ENCODE peak calls at places on chromosomes 7 and 10, in five cellular contexts. One of them, this sample, is unnamed. For H3K36me3, the result is how much of the 10 kb centered on the place peaks cover.

GRCh38 chr7:100061518-100062193 is 12.1 kb downstream of the ZSCAN21 start:
- DNase-seq in lower lobe of right lung: no peak
- DNase-seq in hepatocyte: no peak
- DNase-seq in mammary epithelial cell: no peak
- DNase-seq in SJCRH30: no peak
- DNase-seq in this sample: no peak

GRCh38 chr10:132480356-132480755 is 57.2 kb upstream of the INPP5A start:
- DNase-seq in lower lobe of right lung: no peak
- DNase-seq in hepatocyte: no peak
- DNase-seq in mammary epithelial cell: no peak
- DNase-seq in SJCRH30: no peak
- DNase-seq in this sample: no peak

GRCh38 chr7:107659666-107660065 is 962 bp upstream of the SLC26A4 start:
- DNase-seq in lower lobe of right lung: no peak
- DNase-seq in hepatocyte: no peak
- DNase-seq in mammary epithelial cell: peak
- DNase-seq in SJCRH30: no peak
- DNase-seq in this sample: no peak

GRCh38 chr7:115038158-115038557 is 116.3 kb downstream of the MDFIC start:
- DNase-seq in lower lobe of right lung: no peak
- DNase-seq in hepatocyte: no peak
- DNase-seq in mammary epithelial cell: no peak
- DNase-seq in SJCRH30: peak
- DNase-seq in this sample: no peak

GRCh38 chr10:72948762-72949161 is 5.8 kb downstream of the PLA2G12B start:
- DNase-seq in lower lobe of right lung: no peak
- DNase-seq in hepatocyte: no peak
- DNase-seq in mammary epithelial cell: no peak
- DNase-seq in SJCRH30: no peak
- DNase-seq in this sample: no peak

GRCh38 chr10:13839430-13839986 is 252.7 kb downstream of the PRPF18 start:
- DNase-seq in lower lobe of right lung: no peak
- DNase-seq in hepatocyte: peak
- DNase-seq in mammary epithelial cell: peak
- DNase-seq in SJCRH30: no peak
- DNase-seq in this sample: no peak

GRCh38 chr7:2231992-2232765 is 566 bp downstream of the MAD1L1 start:
- DNase-seq in lower lobe of right lung: no peak
- DNase-seq in hepatocyte: peak
- DNase-seq in mammary epithelial cell: peak
- DNase-seq in SJCRH30: peak
- DNase-seq in this sample: peak

GRCh38 chr7:34211003-34211402 is 305.7 kb downstream of the BMPER start:
- DNase-seq in lower lobe of right lung: no peak
- DNase-seq in hepatocyte: peak
- DNase-seq in mammary epithelial cell: no peak
- DNase-seq in SJCRH30: no peak
- DNase-seq in this sample: no peak

GRCh38 chr10:115092555-115093285 is 445 bp upstream of the ATRNL1 start:
- DNase-seq in lower lobe of right lung: no peak
- DNase-seq in hepatocyte: peak
- DNase-seq in mammary epithelial cell: peak
- DNase-seq in SJCRH30: peak
- DNase-seq in this sample: peak

DNA sequence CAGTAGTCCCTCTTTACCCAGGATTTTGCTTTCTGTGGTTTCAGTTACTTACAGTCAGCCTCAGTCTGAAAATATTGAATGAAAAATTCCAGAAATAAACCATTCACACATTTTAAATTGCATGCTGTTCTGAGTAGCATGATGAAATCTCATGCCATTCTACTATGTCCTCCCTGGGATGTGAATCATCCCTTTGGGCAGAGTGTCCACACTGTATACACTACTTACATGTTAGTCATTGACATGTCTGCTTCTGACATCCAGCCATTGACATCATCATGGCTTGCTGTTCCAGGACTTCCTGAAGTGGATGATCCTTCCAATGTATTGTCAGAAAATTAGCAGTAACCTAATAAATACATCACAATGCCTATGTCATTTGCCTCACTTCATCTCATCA is 34.6 kb upstream of the MALRD1 start:
- DNase-seq in lower lobe of right lung: no peak
- DNase-seq in hepatocyte: no peak
- DNase-seq in mammary epithelial cell: peak
- DNase-seq in SJCRH30: no peak
- DNase-seq in this sample: no peak
- H3K36me3 ChIP-seq in lower lobe of right lung: under half
- H3K36me3 ChIP-seq in hepatocyte: under half
- H3K36me3 ChIP-seq in mammary epithelial cell: under half
- H3K36me3 ChIP-seq in SJCRH30: under half
- H3K36me3 ChIP-seq in this sample: under half

GRCh38 chr7:73699370-73700069 is 16.1 kb downstream of the BUD23 start:
- DNase-seq in lower lobe of right lung: no peak
- DNase-seq in hepatocyte: peak
- DNase-seq in mammary epithelial cell: no peak
- DNase-seq in SJCRH30: no peak
- DNase-seq in this sample: no peak

GRCh38 chr7:73701357-73701995 is 18.0 kb downstream of the STX1A start:
- DNase-seq in lower lobe of right lung: no peak
- DNase-seq in hepatocyte: peak
- DNase-seq in mammary epithelial cell: no peak
- DNase-seq in SJCRH30: peak
- DNase-seq in this sample: peak

GRCh38 chr7:73700581-73701134 is 17.3 kb downstream of the BUD23 start:
- DNase-seq in lower lobe of right lung: no peak
- DNase-seq in hepatocyte: no peak
- DNase-seq in mammary epithelial cell: no peak
- DNase-seq in SJCRH30: no peak
- DNase-seq in this sample: no peak

GRCh38 chr7:73698410-73698809 is 15.0 kb downstream of the BUD23 start:
- DNase-seq in lower lobe of right lung: no peak
- DNase-seq in hepatocyte: no peak
- DNase-seq in mammary epithelial cell: no peak
- DNase-seq in SJCRH30: no peak
- DNase-seq in this sample: no peak

GRCh38 chr7:73700070-73700423 is 16.6 kb downstream of the BUD23 start:
- DNase-seq in lower lobe of right lung: no peak
- DNase-seq in hepatocyte: peak
- DNase-seq in mammary epithelial cell: no peak
- DNase-seq in SJCRH30: no peak
- DNase-seq in this sample: no peak
- H3K36me3 ChIP-seq in lower lobe of right lung: under half
- H3K36me3 ChIP-seq in hepatocyte: under half
- H3K36me3 ChIP-seq in mammary epithelial cell: under half
- H3K36me3 ChIP-seq in SJCRH30: under half
- H3K36me3 ChIP-seq in this sample: under half

GRCh38 chr10:32033171-32033570 is 23.1 kb downstream of the KIF5B start:
- DNase-seq in lower lobe of right lung: no peak
- DNase-seq in hepatocyte: no peak
- DNase-seq in mammary epithelial cell: no peak
- DNase-seq in SJCRH30: no peak
- DNase-seq in this sample: no peak

GRCh38 chr10:32023264-32023663 is 33.0 kb downstream of the KIF5B start:
- DNase-seq in lower lobe of right lung: no peak
- DNase-seq in hepatocyte: no peak
- DNase-seq in mammary epithelial cell: no peak
- DNase-seq in SJCRH30: no peak
- DNase-seq in this sample: no peak

GRCh38 chr10:32031920-32032319 is 24.3 kb downstream of the KIF5B start:
- DNase-seq in lower lobe of right lung: no peak
- DNase-seq in hepatocyte: no peak
- DNase-seq in mammary epithelial cell: no peak
- DNase-seq in SJCRH30: no peak
- DNase-seq in this sample: no peak

DNA sequence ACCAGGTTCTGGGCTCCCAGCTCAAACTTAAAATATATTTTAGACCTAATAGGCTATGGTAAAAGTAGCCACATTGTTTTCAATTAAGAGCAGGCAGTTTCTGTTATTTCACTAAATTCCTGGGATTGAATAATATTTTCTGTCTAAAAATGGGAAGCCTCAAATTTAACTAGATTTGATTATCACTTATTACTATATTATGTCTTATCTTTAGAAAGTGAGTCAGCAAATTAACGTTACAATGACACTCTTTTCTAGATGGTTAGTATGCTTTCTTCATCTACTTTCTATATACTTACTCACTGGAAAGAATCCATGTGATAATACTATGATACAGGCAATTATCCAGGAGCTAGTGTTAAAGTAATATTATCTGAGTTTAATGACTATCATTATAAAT is 27.5 kb downstream of the KIF5B start:
- DNase-seq in lower lobe of right lung: no peak
- DNase-seq in hepatocyte: no peak
- DNase-seq in mammary epithelial cell: no peak
- DNase-seq in SJCRH30: no peak
- DNase-seq in this sample: no peak
- H3K36me3 ChIP-seq in lower lobe of right lung: half or more
- H3K36me3 ChIP-seq in hepatocyte: under half
- H3K36me3 ChIP-seq in mammary epithelial cell: half or more
- H3K36me3 ChIP-seq in SJCRH30: half or more
- H3K36me3 ChIP-seq in this sample: half or more

DNA sequence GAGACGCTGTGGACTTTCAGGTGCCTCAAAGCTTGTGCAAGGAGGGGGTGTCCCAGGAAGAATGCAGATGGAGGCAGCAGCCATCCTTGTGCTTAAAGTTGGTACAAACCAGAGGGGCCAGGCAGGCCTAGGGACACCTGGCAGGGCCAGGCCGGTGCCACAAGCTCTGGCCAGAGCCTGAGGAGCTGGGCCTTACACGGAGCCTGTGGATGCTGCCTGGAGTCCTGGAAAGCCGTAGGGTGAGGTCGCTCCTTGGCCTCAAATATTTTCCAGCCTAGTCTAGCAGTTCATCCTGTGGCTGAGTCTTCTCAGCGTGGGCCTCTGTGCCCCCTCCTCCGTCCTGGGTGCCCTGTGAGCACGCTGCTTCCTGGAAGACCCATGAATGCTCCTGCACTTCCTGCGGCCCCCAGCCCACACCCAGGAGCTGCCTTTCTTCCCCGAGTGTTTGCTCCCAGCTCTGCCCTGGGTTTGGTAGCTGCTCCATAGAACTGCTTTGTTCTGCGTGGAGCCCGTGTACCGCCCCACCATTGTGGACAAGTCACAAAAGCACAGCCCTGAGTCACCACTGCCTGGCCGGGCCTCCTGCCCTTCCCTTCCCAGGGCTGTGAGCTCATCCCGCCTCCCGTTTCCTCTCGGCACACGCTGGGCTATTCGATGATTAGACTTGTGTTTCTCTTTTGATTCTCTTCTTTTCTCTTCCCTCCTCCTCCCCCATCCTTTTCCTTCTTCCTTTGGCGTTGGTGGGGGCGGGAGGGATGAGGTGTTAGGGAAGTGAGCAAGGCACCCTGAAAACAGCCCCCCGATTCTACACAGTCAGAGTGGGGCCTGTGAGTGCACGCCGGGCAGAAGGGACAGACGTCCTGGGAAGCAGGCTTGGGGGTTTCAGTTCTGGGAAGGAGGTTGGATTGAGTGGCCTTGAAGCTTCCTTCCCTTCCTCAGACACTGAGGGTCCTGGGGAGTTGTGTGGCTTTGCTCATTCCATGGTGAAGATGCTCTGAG is 73.2 kb upstream of the SHH start:
- DNase-seq in lower lobe of right lung: no peak
- DNase-seq in hepatocyte: peak
- DNase-seq in mammary epithelial cell: no peak
- DNase-seq in SJCRH30: no peak
- DNase-seq in this sample: no peak
- H3K36me3 ChIP-seq in lower lobe of right lung: under half
- H3K36me3 ChIP-seq in hepatocyte: under half
- H3K36me3 ChIP-seq in mammary epithelial cell: under half
- H3K36me3 ChIP-seq in SJCRH30: under half
- H3K36me3 ChIP-seq in this sample: under half

GRCh38 chr10:97456034-97456685 is 10.2 kb downstream of the ZDHHC16 start:
- DNase-seq in lower lobe of right lung: no peak
- DNase-seq in hepatocyte: no peak
- DNase-seq in mammary epithelial cell: no peak
- DNase-seq in SJCRH30: no peak
- DNase-seq in this sample: no peak
- H3K36me3 ChIP-seq in lower lobe of right lung: half or more
- H3K36me3 ChIP-seq in hepatocyte: under half
- H3K36me3 ChIP-seq in mammary epithelial cell: under half
- H3K36me3 ChIP-seq in SJCRH30: half or more
- H3K36me3 ChIP-seq in this sample: half or more

GRCh38 chr7:92110857-92111256 is 23.4 kb downstream of the CYP51A1 start:
- DNase-seq in lower lobe of right lung: no peak
- DNase-seq in hepatocyte: no peak
- DNase-seq in mammary epithelial cell: no peak
- DNase-seq in SJCRH30: no peak
- DNase-seq in this sample: no peak

GRCh38 chr7:92108821-92109220 is 25.5 kb downstream of the CYP51A1 start:
- DNase-seq in lower lobe of right lung: no peak
- DNase-seq in hepatocyte: no peak
- DNase-seq in mammary epithelial cell: no peak
- DNase-seq in SJCRH30: no peak
- DNase-seq in this sample: no peak
- H3K36me3 ChIP-seq in lower lobe of right lung: half or more
- H3K36me3 ChIP-seq in hepatocyte: under half
- H3K36me3 ChIP-seq in mammary epithelial cell: under half
- H3K36me3 ChIP-seq in SJCRH30: half or more
- H3K36me3 ChIP-seq in this sample: under half

GRCh38 chr10:121152033-121152432 is 300.9 kb downstream of the WDR11 start:
- DNase-seq in lower lobe of right lung: no peak
- DNase-seq in hepatocyte: no peak
- DNase-seq in mammary epithelial cell: no peak
- DNase-seq in SJCRH30: no peak
- DNase-seq in this sample: no peak
- H3K36me3 ChIP-seq in lower lobe of right lung: under half
- H3K36me3 ChIP-seq in hepatocyte: under half
- H3K36me3 ChIP-seq in mammary epithelial cell: under half
- H3K36me3 ChIP-seq in SJCRH30: under half
- H3K36me3 ChIP-seq in this sample: under half

This sample was measured in BE2C.